ENCODE peak calls at places on chromosomes 3 and 15, in nine cellular contexts. H, L, N, C, E, A, X, J and Q are unnamed samples.
A peak's percentile ranks its signal among the peaks of the same experiment; 100 is the strongest.

GRCh38 chr3:100269410-100270217 is 8.8 kb downstream of the TBC1D23 start:
- DNase-seq in H (no peak), L (no peak), N (peak; percentile 69), C (no peak), E (no peak), A (no peak), X (peak; percentile 94), J (peak; percentile 94), Q (no peak)

GRCh38 chr3:186273586-186273985 is 88.4 kb downstream of the DGKG start:
- DNase-seq in H (no peak), L (no peak), N (no peak), C (no peak), E (peak; percentile 65), A (no peak), X (no peak), J (no peak), Q (no peak)

GRCh38 chr3:159904455-159904854 is 84.2 kb upstream of the IL12A start:
- DNase-seq in H (no peak), L (no peak), N (no peak), C (no peak), E (no peak), A (no peak), X (no peak), J (no peak), Q (no peak)

GRCh38 chr3:27675287-27675686 is 46.8 kb downstream of the EOMES start:
- DNase-seq in H (no peak), L (no peak), N (peak; percentile 85), C (no peak), E (no peak), A (no peak), X (peak; percentile 47), J (no peak), Q (no peak)

GRCh38 chr15:80567721-80568157 is 127.4 kb upstream of the ABHD17C start:
- DNase-seq in H (peak; percentile 89), L (no peak), N (peak; percentile 95), C (no peak), E (no peak), A (peak; percentile 87), X (peak; percentile 89), J (peak; percentile 82), Q (no peak)

GRCh38 chr3:136576279-136577009 is 175.7 kb downstream of the STAG1 start:
- DNase-seq in H (no peak), L (no peak), N (no peak), C (no peak), E (no peak), A (no peak), X (no peak), J (no peak), Q (no peak)

GRCh38 chr3:104907507-104907906 is 459.2 kb upstream of the ALCAM start:
- DNase-seq in H (no peak), L (no peak), N (peak; percentile 90), C (no peak), E (no peak), A (no peak), X (peak; percentile 90), J (peak; percentile 88), Q (no peak)

GRCh38 chr3:61591300-61591699 is 29.9 kb downstream of the PTPRG start:
- DNase-seq in H (no peak), L (no peak), N (no peak), C (no peak), E (no peak), A (no peak), X (no peak), J (no peak), Q (no peak)

GRCh38 chr3:14042680-14043079 is 82.0 kb downstream of the CHCHD4 start:
- DNase-seq in H (no peak), L (no peak), N (peak; percentile 19), C (no peak), E (no peak), A (no peak), X (peak; percentile 48), J (peak; percentile 48), Q (no peak)

GRCh38 chr15:37096878-37097568 is 3.3 kb downstream of the MEIS2 start:
- DNase-seq in H (no peak), L (no peak), N (no peak), C (no peak), E (no peak), A (no peak), X (peak; percentile 26), J (no peak), Q (no peak)

GRCh38 chr15:25787855-25788521 is 75.1 kb downstream of the ATP10A start:
- DNase-seq in H (peak; percentile 48), L (no peak), N (no peak), C (peak; percentile 74), E (no peak), A (no peak), X (peak; percentile 63), J (peak; percentile 20), Q (no peak)

GRCh38 chr3:61233828-61234227 is 17.4 kb downstream of the FHIT start:
- DNase-seq in H (no peak), L (no peak), N (no peak), C (no peak), E (no peak), A (no peak), X (no peak), J (no peak), Q (no peak)

GRCh38 chr15:46277994-46278885 is 643.4 kb downstream of the SQOR start:
- DNase-seq in H (no peak), L (no peak), N (no peak), C (no peak), E (no peak), A (no peak), X (no peak), J (no peak), Q (no peak)

GRCh38 chr15:81074773-81075172 is 59.3 kb upstream of the CFAP161 start:
- DNase-seq in H (no peak), L (no peak), N (no peak), C (no peak), E (no peak), A (no peak), X (no peak), J (no peak), Q (no peak)

GRCh38 chr15:55481842-55482241 is 26.2 kb downstream of the DNAAF4 start:
- DNase-seq in H (no peak), L (no peak), N (no peak), C (no peak), E (no peak), A (no peak), X (no peak), J (no peak), Q (no peak)

GRCh38 chr3:18144571-18144970 is 280.6 kb downstream of the SATB1 start:
- DNase-seq in H (no peak), L (no peak), N (no peak), C (no peak), E (no peak), A (no peak), X (no peak), J (no peak), Q (no peak)
- H3K4me3 ChIP-seq in H (no peak overlapping the region), L (no peak overlapping the region), N (no peak overlapping the region), C (no peak overlapping the region), E (no peak overlapping the region), A (no peak overlapping the region), X (no peak overlapping the region), J (no peak overlapping the region), Q (no peak overlapping the region)

DNA sequence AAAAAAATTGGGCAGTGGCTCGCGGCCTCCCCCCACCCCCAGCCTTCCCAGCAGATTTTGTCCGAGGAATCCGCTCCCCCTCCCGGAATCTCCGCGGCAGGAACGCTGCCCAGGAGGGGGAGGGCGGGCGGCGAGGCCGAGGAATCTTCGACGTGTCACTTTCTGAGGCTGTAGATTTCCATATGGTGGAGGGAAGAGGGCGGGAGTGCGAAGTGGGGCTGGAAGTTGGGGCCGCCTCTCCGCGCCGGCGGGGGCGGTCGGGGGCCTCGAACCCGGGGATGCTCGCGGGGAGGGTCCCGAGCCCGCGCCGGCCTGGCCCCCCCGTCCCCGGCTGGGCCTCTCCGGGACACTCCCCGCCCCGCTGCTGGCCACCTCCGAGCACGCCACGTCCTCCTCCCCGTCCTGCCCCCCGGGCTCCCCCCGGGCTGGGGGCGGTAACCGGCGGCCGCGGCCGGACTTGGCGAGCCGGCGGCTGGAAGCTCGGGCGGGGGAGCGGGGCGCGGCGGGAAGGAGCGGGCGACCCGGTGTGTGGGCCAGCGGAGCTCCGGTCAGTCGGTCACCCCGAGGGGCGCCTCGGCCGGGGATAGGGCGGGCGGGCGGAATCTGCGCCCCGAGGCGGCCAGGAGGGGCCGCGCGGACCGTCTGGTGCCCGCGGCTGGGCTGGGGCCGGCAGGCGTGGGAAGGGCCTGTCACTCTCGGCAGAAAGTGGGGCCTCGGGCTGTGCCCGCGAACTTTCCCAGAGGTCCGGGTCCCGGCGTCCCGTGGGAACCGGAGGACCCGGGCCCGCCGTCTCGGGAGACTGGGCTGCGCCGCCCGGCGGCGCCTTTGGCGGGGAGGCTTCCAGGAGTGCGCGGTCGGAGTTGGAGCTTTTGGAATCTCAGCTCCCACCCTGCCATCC is 949 bp downstream of the FNDC3B start:
- DNase-seq in H (peak; percentile 51), L (peak; percentile 76), N (peak; percentile 92), C (peak; percentile 90), E (peak; percentile 90), A (peak; percentile 84), X (peak; percentile 86), J (peak; percentile 81), Q (no peak)
- TF ChIP-seq CTCF in H (no peak), L (no peak), N (peak; percentile 9), C (no peak), E (peak; percentile 48), A (no peak), X (peak; percentile 18), J (peak; percentile 38), Q (peak; percentile 29)

GRCh38 chr3:128698211-128699011 is 27.6 kb upstream of the RAB7A start:
- DNase-seq in H (peak; percentile 47), L (peak; percentile 77), N (peak; percentile 18), C (peak; percentile 45), E (peak; percentile 38), A (peak; percentile 71), X (no peak), J (peak; percentile 51), Q (no peak)
- H3K4me3 ChIP-seq in H (peak overlapping the region; percentile 52), L (peak overlapping the region; percentile 80), N (peak overlapping the region; percentile 47), C (peak overlapping the region; percentile 49), E (peak overlapping the region; percentile 76), A (peak overlapping the region; percentile 75), X (peak overlapping the region; percentile 28), J (peak overlapping the region; percentile 76), Q (peak overlapping the region; percentile 37)

DNA sequence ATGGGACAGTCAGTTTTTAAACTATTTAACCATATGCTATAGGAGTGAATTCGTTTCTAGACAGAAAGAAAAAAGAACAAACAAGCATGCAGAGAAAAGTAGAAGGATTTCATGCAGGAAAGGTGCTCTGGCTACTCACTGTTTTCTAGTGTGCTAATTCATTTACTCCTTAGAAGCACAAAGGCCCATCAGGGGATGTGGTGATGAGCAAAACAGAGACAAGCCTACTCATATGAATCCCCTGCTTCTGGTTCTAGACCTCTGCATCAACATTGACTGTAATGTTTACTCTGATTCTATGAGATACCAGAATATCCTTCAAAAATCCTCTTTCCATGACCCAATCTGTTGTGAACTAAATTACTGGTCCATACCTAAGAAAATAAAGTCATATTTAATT is 801.9 kb downstream of the PLOD2 start:
- DNase-seq in H (no peak), L (no peak), N (no peak), C (no peak), E (no peak), A (no peak), X (no peak), J (no peak), Q (no peak)
- TF ChIP-seq CTCF in H (no peak), L (no peak), N (no peak), C (no peak), E (no peak), A (no peak), X (no peak), J (no peak), Q (no peak)